ENCODE peak calls at places on chromosomes 6 and 20, in seven cellular contexts. O is activated naive CD4-positive, alpha-beta T cell; W is globus pallidus; S is stimulated activated CD4-positive, alpha-beta T cell treated with anti-CD3 and anti-CD28 coated beads, Interleukin-15, amount 100 ng/mL, for 1 hour; P is progenitor cell of endocrine pancreas; A is activated gamma-delta T cell treated with anti-CD3 and anti-CD28 coated beads, Interleukin-2, amount 50 U/mL, for 16 hours; U is HS-27A. I is an unnamed sample.

GRCh38 chr6:164068533-164068932 is 654.0 kb downstream of the QKI start:
- DNase-seq in O (no peak), W (no peak), S (no peak), P (no peak), A (no peak), U (no peak), I (no peak)

GRCh38 chr6:50452001-50452400 is 261.3 kb upstream of the TFAP2D start:
- DNase-seq in O (no peak), W (no peak), S (no peak), P (no peak), A (no peak), U (no peak), I (no peak)

GRCh38 chr6:158377866-158378265 is 65.6 kb downstream of the TULP4 start:
- DNase-seq in O (no peak), W (peak; percentile 77), S (no peak), P (no peak), A (no peak), U (no peak), I (no peak)

GRCh38 chr6:149782337-149782736 is 32.8 kb downstream of the PCMT1 start:
- DNase-seq in O (no peak), W (no peak), S (no peak), P (no peak), A (no peak), U (no peak), I (no peak)

GRCh38 chr6:145567853-145568252 is 167.5 kb downstream of the EPM2A start:
- DNase-seq in O (no peak), W (no peak), S (no peak), P (no peak), A (no peak), U (no peak), I (no peak)

GRCh38 chr20:57450419-57450818 is 59.2 kb downstream of the RBM38 start:
- DNase-seq in O (no peak), W (no peak), S (no peak), P (no peak), A (no peak), U (no peak), I (no peak)

GRCh38 chr20:609371-609964 is 641 bp downstream of the TCF15 start:
- DNase-seq in O (no peak), W (no peak), S (no peak), P (no peak), A (no peak), U (no peak), I (no peak)

GRCh38 chr6:46876126-46876525 is 45.6 kb downstream of the ADGRF5 start:
- DNase-seq in O (no peak), W (no peak), S (no peak), P (no peak), A (no peak), U (no peak), I (peak; percentile 60)

GRCh38 chr6:111254779-111255166 is 167.5 kb downstream of the SLC16A10 start:
- DNase-seq in O (no peak), W (no peak), S (no peak), P (no peak), A (no peak), U (no peak), I (no peak)

GRCh38 chr20:14051454-14051853 is 56.1 kb downstream of the MACROD2 start:
- DNase-seq in O (no peak), W (no peak), S (no peak), P (no peak), A (no peak), U (no peak), I (no peak)

GRCh38 chr6:75409928-75410327 is 83.7 kb downstream of the FILIP1 start:
- DNase-seq in O (no peak), W (no peak), S (no peak), P (no peak), A (no peak), U (no peak), I (no peak)

GRCh38 chr6:35140991-35141720 is at the start of gene TCP11:
- DNase-seq in O (no peak), W (no peak), S (peak; percentile 15), P (no peak), A (peak; percentile 4), U (no peak), I (no peak)

GRCh38 chr6:117477988-117478852 is 4.3 kb upstream of the DCBLD1 start:
- DNase-seq in O (no peak), W (peak; percentile 49), S (no peak), P (no peak), A (no peak), U (no peak), I (no peak)

GRCh38 chr20:19314619-19315018 is 102.2 kb downstream of the SLC24A3 start:
- DNase-seq in O (no peak), W (no peak), S (no peak), P (no peak), A (no peak), U (no peak), I (no peak)

GRCh38 chr6:145490068-145490467 is 245.3 kb downstream of the EPM2A start:
- DNase-seq in O (no peak), W (no peak), S (no peak), P (no peak), A (no peak), U (no peak), I (no peak)

GRCh38 chr6:26204332-26205160 is 117.3 kb downstream of the HFE start:
- DNase-seq in O (peak; percentile 51), W (peak; percentile 98), S (peak; percentile 45), P (peak; percentile 81), A (peak; percentile 62), U (peak; percentile 97), I (peak; percentile 96)

GRCh38 chr6:38371312-38371672 is 268.4 kb downstream of the BTBD9 start:
- DNase-seq in O (no peak), W (no peak), S (no peak), P (no peak), A (no peak), U (no peak), I (no peak)

GRCh38 chr6:40950986-40951730 is 87.9 kb downstream of the UNC5CL start:
- DNase-seq in O (no peak), W (no peak), S (no peak), P (no peak), A (no peak), U (no peak), I (no peak)

GRCh38 chr20:32337937-32338661 is 20.0 kb upstream of the ASXL1 start:
- DNase-seq in O (no peak), W (no peak), S (no peak), P (no peak), A (no peak), U (no peak), I (no peak)

GRCh38 chr6:150547511-150548222 is 52.0 kb upstream of the PLEKHG1 start:
- DNase-seq in O (no peak), W (peak; percentile 47), S (no peak), P (no peak), A (no peak), U (no peak), I (no peak)

GRCh38 chr6:135871296-135871695 is 19.8 kb downstream of the PDE7B start:
- DNase-seq in O (no peak), W (no peak), S (no peak), P (no peak), A (no peak), U (peak; percentile 36), I (no peak)

GRCh38 chr6:32689531-32690505 is 23.4 kb upstream of the HLA-DQB1 start:
- DNase-seq in O (no peak), W (no peak), S (no peak), P (no peak), A (no peak), U (no peak), I (no peak)

GRCh38 chr6:112939543-112939942 is 592.4 kb downstream of the RFPL4B start:
- DNase-seq in O (no peak), W (peak; percentile 9), S (no peak), P (no peak), A (no peak), U (no peak), I (peak; percentile 83)

GRCh38 chr6:72916906-72917305 is 295.0 kb downstream of the KCNQ5 start:
- DNase-seq in O (no peak), W (no peak), S (no peak), P (no peak), A (no peak), U (no peak), I (no peak)

GRCh38 chr20:46363874-46364669 is 42.3 kb downstream of the ELMO2 start:
- DNase-seq in O (peak; percentile 65), W (peak; percentile 81), S (peak; percentile 77), P (peak; percentile 81), A (peak; percentile 83), U (peak; percentile 62), I (peak; percentile 73)

GRCh38 chr6:2790588-2790987 is 25.4 kb downstream of the WRNIP1 start:
- DNase-seq in O (no peak), W (no peak), S (no peak), P (no peak), A (no peak), U (peak; percentile 34), I (no peak)

GRCh38 chr20:38842558-38842981 is 37.1 kb downstream of the PPP1R16B start:
- DNase-seq in O (no peak), W (no peak), S (peak; percentile 61), P (no peak), A (peak; percentile 27), U (no peak), I (no peak)

GRCh38 chr6:106227612-106228507 is 97.7 kb downstream of the ATG5 start:
- DNase-seq in O (no peak), W (no peak), S (no peak), P (no peak), A (no peak), U (no peak), I (no peak)